ENCODE peak calls at places on chromosomes 5 and 9, in ten cellular contexts. K is HepG2, E is mammary epithelial cell, D is astrocyte, X is IMR-90, I is fibroblast of lung, R is SK-N-SH, T is MM.1S, Z is GM23248, B is endothelial cell of umbilical vein. F is an unnamed sample.

GRCh38 chr9:134320195-134320885 is 5.9 kb upstream of the RXRA start:
- DNase-seq in R (no peak), K (no peak), B (no peak), I (no peak), Z (no peak), T (no peak), X (no peak), E (no peak), D (no peak), F (no peak)

GRCh38 chr9:84838879-84839278 is 169.3 kb downstream of the NTRK2 start:
- DNase-seq in K (no peak), X (no peak), I (no peak), Z (no peak), D (no peak), R (no peak), T (no peak), B (no peak), E (no peak), F (no peak)

GRCh38 chr9:684055-684949 is 157.2 kb upstream of the DMRT1 start:
- DNase-seq in D (peak; percentile 88), B (peak; percentile 81), R (no peak), X (peak; percentile 81), Z (peak; percentile 75), K (no peak), E (peak; percentile 88), I (peak; percentile 92), T (no peak), F (no peak)

GRCh38 chr9:74132986-74133385 is 364.1 kb upstream of the RORB start:
- DNase-seq in B (no peak), R (no peak), T (no peak), E (no peak), X (no peak), D (no peak), Z (no peak), I (no peak), K (no peak), F (no peak)

GRCh38 chr9:16753256-16753655 is 117.2 kb downstream of the BNC2 start:
- DNase-seq in D (no peak), B (no peak), E (no peak), Z (peak; percentile 37), X (no peak), I (no peak), T (no peak), R (no peak), K (no peak), F (no peak)

GRCh38 chr5:138964547-138965174 is 89.5 kb upstream of the LRRTM2 start:
- DNase-seq in B (no peak), I (no peak), R (no peak), X (no peak), E (no peak), T (no peak), Z (no peak), K (peak; percentile 60), D (no peak), F (no peak)

GRCh38 chr5:37889612-37890317 is 49.9 kb upstream of the GDNF start:
- DNase-seq in E (peak; percentile 99), B (no peak), R (no peak), Z (peak; percentile 91), T (no peak), K (no peak), D (peak; percentile 77), X (peak; percentile 88), I (peak; percentile 88), F (peak; percentile 86)

GRCh38 chr9:124946167-124946566 is 5.3 kb upstream of the GOLGA1 start:
- DNase-seq in B (no peak), E (no peak), T (no peak), R (no peak), X (no peak), I (no peak), D (no peak), Z (no peak), K (no peak), F (no peak)

GRCh38 chr5:89844548-89844947 is 565.0 kb downstream of the CETN3 start:
- DNase-seq in R (no peak), D (no peak), E (no peak), X (no peak), K (no peak), T (no peak), I (no peak), B (no peak), Z (no peak), F (no peak)

GRCh38 chr9:5650356-5651105 is 21.6 kb downstream of the RIC1 start:
- DNase-seq in I (no peak), T (no peak), X (no peak), B (peak; percentile 2), K (no peak), D (no peak), E (no peak), Z (no peak), R (no peak), F (no peak)

GRCh38 chr9:133784731-133785561 is 46.8 kb upstream of the SARDH start:
- DNase-seq in X (no peak), E (no peak), B (no peak), R (no peak), D (no peak), I (no peak), Z (no peak), K (no peak), T (no peak), F (no peak)

GRCh38 chr5:178674334-178674733 is 47.5 kb upstream of the CLK4 start:
- DNase-seq in Z (peak; percentile 12), E (no peak), R (no peak), B (no peak), K (no peak), I (peak; percentile 47), T (no peak), D (peak; percentile 28), X (no peak), F (no peak)

GRCh38 chr9:2159521-2160417 is 144.6 kb downstream of the SMARCA2 start:
- DNase-seq in I (no peak), K (no peak), T (peak; percentile 38), Z (peak; percentile 54), R (no peak), X (peak; percentile 23), E (peak; percentile 45), B (peak; percentile 70), D (no peak), F (no peak)

GRCh38 chr5:113263545-113263944 is 171.2 kb downstream of the TSSK1B start:
- DNase-seq in R (no peak), D (no peak), E (no peak), K (no peak), X (peak; percentile 49), I (no peak), Z (no peak), T (no peak), B (no peak), F (no peak)

GRCh38 chr9:37410969-37411785 is 11.3 kb upstream of the GRHPR start:
- DNase-seq in X (peak; percentile 15), E (peak; percentile 25), T (no peak), I (no peak), K (peak; percentile 56), Z (peak; percentile 55), B (no peak), R (no peak), D (no peak), F (no peak)

DNA sequence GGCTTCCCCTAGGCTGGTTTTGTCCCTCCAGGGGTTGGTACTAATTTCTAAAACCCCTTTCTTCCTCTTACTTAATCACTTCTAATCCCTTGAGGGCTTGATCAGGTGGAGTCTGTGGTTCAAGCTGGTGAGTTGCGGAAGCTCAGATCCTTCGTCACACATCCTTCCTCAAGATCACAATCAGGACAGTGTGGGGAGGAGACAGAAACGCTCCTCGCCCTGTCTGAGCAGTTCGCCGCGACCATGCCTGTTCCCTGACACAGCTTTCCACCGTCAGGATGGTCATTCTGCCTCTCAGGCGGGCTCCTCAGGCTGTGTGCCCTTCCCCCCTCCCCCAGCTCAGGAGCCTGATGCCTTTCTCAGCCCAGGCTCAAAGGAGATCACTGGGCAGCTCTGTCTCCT is 24.3 kb downstream of the CPLX2 start:
- DNase-seq in R (no peak), Z (no peak), D (no peak), B (no peak), T (no peak), I (no peak), E (peak; percentile 83), X (no peak), K (no peak), F (peak; percentile 99)
- H4K20me1 ChIP-seq in R (no peaks in the 10 kb centered on the region), Z (no peaks in the 10 kb centered on the region), D (no peaks in the 10 kb centered on the region), B (no peaks in the 10 kb centered on the region), T (no peaks in the 10 kb centered on the region), I (no peaks in the 10 kb centered on the region), E (no peaks in the 10 kb centered on the region), X (no peaks in the 10 kb centered on the region), K (no peaks in the 10 kb centered on the region), F (no peaks in the 10 kb centered on the region)

GRCh38 chr5:3886521-3887461 is 291.2 kb downstream of the IRX1 start:
- DNase-seq in X (no peak), B (no peak), Z (no peak), E (peak; percentile 24), I (peak; percentile 44), R (no peak), D (peak; percentile 42), K (no peak), T (no peak), F (no peak)
- H3K9me3 ChIP-seq in X (peaks cover 46% of the 10 kb centered on the region), B (peaks cover 10% of the 10 kb centered on the region), Z (no peaks in the 10 kb centered on the region), E (no peaks in the 10 kb centered on the region), I (no peaks in the 10 kb centered on the region), R (no peaks in the 10 kb centered on the region), D (peaks cover 2% of the 10 kb centered on the region), K (peaks cover 57% of the 10 kb centered on the region), T (no peaks in the 10 kb centered on the region), F (no peaks in the 10 kb centered on the region)

GRCh38 chr9:33032292-33032691 is 7.2 kb downstream of the DNAJA1 start:
- DNase-seq in E (no peak), Z (no peak), I (no peak), B (no peak), T (no peak), R (no peak), K (no peak), D (no peak), X (no peak), F (no peak)

GRCh38 chr9:33025572-33026347 is 687 bp downstream of the DNAJA1 start:
- DNase-seq in Z (peak; percentile 72), B (peak; percentile 84), D (peak; percentile 18), T (peak; percentile 74), E (peak; percentile 51), X (peak; percentile 32), R (peak; percentile 91), I (peak; percentile 36), K (peak; percentile 73), F (peak; percentile 50)

GRCh38 chr9:33029106-33029788 is 4.2 kb downstream of the DNAJA1 start:
- DNase-seq in Z (peak; percentile 72), I (peak; percentile 38), E (peak; percentile 26), D (peak; percentile 32), B (no peak), K (peak; percentile 89), X (peak; percentile 75), R (no peak), T (no peak), F (peak; percentile 53)

GRCh38 chr9:33032865-33033264 is 7.8 kb downstream of the DNAJA1 start:
- DNase-seq in K (peak; percentile 71), D (no peak), I (no peak), Z (no peak), T (no peak), E (no peak), R (no peak), B (no peak), X (no peak), F (no peak)

GRCh38 chr9:33030285-33030684 is 5.2 kb downstream of the DNAJA1 start:
- DNase-seq in T (no peak), E (no peak), X (no peak), Z (no peak), K (no peak), R (no peak), B (no peak), I (no peak), D (no peak), F (no peak)
- H4K20me1 ChIP-seq in T (peaks cover 53% of the 10 kb centered on the region), E (peaks cover 8% of the 10 kb centered on the region), X (peaks cover 79% of the 10 kb centered on the region), Z (peaks cover 4% of the 10 kb centered on the region), K (peaks cover 70% of the 10 kb centered on the region), R (peaks cover 78% of the 10 kb centered on the region), B (peaks cover 23% of the 10 kb centered on the region), I (peaks cover 3% of the 10 kb centered on the region), D (peaks cover 94% of the 10 kb centered on the region), F (peaks cover 63% of the 10 kb centered on the region)

GRCh38 chr5:142281012-142281374 is 43.8 kb downstream of the SPRY4 start:
- DNase-seq in K (no peak), D (no peak), B (no peak), T (no peak), E (no peak), X (no peak), I (no peak), Z (no peak), R (no peak), F (no peak)
- H3K9me3 ChIP-seq in K (no peaks in the 10 kb centered on the region), D (no peaks in the 10 kb centered on the region), B (no peaks in the 10 kb centered on the region), T (no peaks in the 10 kb centered on the region), E (no peaks in the 10 kb centered on the region), X (no peaks in the 10 kb centered on the region), I (no peaks in the 10 kb centered on the region), Z (no peaks in the 10 kb centered on the region), R (no peaks in the 10 kb centered on the region), F (no peaks in the 10 kb centered on the region)